ENCODE peak calls at places on chromosomes 6 and 20, in nine cellular contexts. R is fibroblast of mammary gland, Y is BE2C, M is T-helper 2 cell, Z is Calu3, D is heart left ventricle, X is NCI-H1092 treated with DMSO at 0.1 percent for 48 hours, O is RWPE1, Q is SHP77 treated with DMSO at 0.1 percent for 48 hours. N is an unnamed sample.

GRCh38 chr20:1777476-1777820 is 117.8 kb upstream of the SIRPA start:
- DNase-seq in Y (no peak), Z (no peak), M (no peak), O (no peak), D (no peak), Q (no peak), X (no peak), R (no peak), N (no peak)

GRCh38 chr6:4647414-4648365 is 128.5 kb upstream of the CDYL start:
- DNase-seq in Q (peak), M (no peak), X (peak), Y (peak), O (peak), Z (peak), D (peak), R (peak), N (no peak)

GRCh38 chr6:135439549-135439948 is 58.0 kb downstream of the AHI1 start:
- DNase-seq in D (no peak), R (no peak), O (no peak), X (no peak), Y (no peak), Z (no peak), Q (no peak), M (no peak), N (no peak)

GRCh38 chr6:74343804-74344203 is 647.8 kb downstream of the CD109 start:
- DNase-seq in Z (no peak), R (peak), Q (no peak), M (no peak), Y (no peak), O (peak), D (no peak), X (no peak), N (no peak)

GRCh38 chr20:325889-326644 is 715 bp downstream of the SOX12 start:
- DNase-seq in Q (peak), O (no peak), Z (peak), Y (peak), M (peak), X (peak), D (peak), R (peak), N (no peak)

GRCh38 chr20:17992847-17993508 is 24.2 kb downstream of the MGME1 start:
- DNase-seq in M (no peak), Y (no peak), D (no peak), O (no peak), R (no peak), Q (no peak), X (peak), Z (no peak), N (no peak)

GRCh38 chr20:32460683-32461320 is 102.7 kb downstream of the ASXL1 start:
- DNase-seq in Q (no peak), X (no peak), R (no peak), O (no peak), Y (no peak), Z (no peak), D (peak), M (no peak), N (no peak)

GRCh38 chr6:33772114-33772830 is 16.7 kb downstream of the LEMD2 start:
- DNase-seq in R (no peak), O (no peak), Q (no peak), M (no peak), Y (no peak), X (no peak), D (peak), Z (no peak), N (no peak)

GRCh38 chr6:39948156-39948850 is 14.0 kb upstream of the MOCS1 start:
- DNase-seq in Y (no peak), X (no peak), M (no peak), R (no peak), O (no peak), Z (no peak), D (no peak), Q (no peak), N (no peak)

GRCh38 chr6:80348263-80348662 is 241.8 kb downstream of the BCKDHB start:
- DNase-seq in R (peak), D (no peak), Z (no peak), X (no peak), O (no peak), Q (no peak), M (no peak), Y (no peak), N (no peak)

GRCh38 chr6:31497595-31498476 is at the start of gene MICB:
- DNase-seq in O (peak), Q (no peak), M (peak), R (peak), X (no peak), D (peak), Y (peak), Z (peak), N (peak)

GRCh38 chr6:41746068-41746467 is 1.1 kb downstream of the PGC start:
- DNase-seq in Q (no peak), Z (no peak), Y (no peak), M (no peak), R (no peak), D (peak), O (no peak), X (no peak), N (no peak)

GRCh38 chr6:22590423-22590822 is 21.1 kb downstream of the HDGFL1 start:
- DNase-seq in Y (peak), Z (no peak), D (no peak), R (no peak), M (no peak), Q (no peak), X (no peak), O (no peak), N (no peak)

GRCh38 chr20:39283464-39283863 is 321.3 kb downstream of the DHX35 start:
- DNase-seq in R (no peak), O (no peak), M (no peak), Q (no peak), X (no peak), D (no peak), Z (no peak), Y (no peak), N (no peak)

N was measured in GM12891.